ENCODE peak calls at places on chromosomes 4 and X, in eight cellular contexts. P is GM23338, B is HCT116, Q is GM23248, F is hepatocyte, K is OCI-LY7, E is MM.1S, S is SK-N-SH. X is an unnamed sample.

GRCh38 chrX:80573275-80573674 is 153.0 kb downstream of the TENT5D start:
- DNase-seq in P (no peak), K (no peak), B (no peak), Q (no peak), E (no peak), F (no peak), S (no peak), X (no peak)

GRCh38 chr4:185513489-185514181 is 21.7 kb downstream of the PDLIM3 start:
- DNase-seq in K (no peak), Q (no peak), E (no peak), B (no peak), P (no peak), F (peak), S (no peak), X (peak)

GRCh38 chr4:138982754-138983153 is 32.8 kb upstream of the NOCT start:
- DNase-seq in P (no peak), Q (no peak), F (no peak), S (no peak), E (no peak), K (no peak), B (no peak), X (no peak)

GRCh38 chr4:38612996-38613395 is 51.0 kb upstream of the KLF3 start:
- DNase-seq in E (no peak), K (no peak), F (peak), S (no peak), B (no peak), P (no peak), Q (no peak), X (peak)

GRCh38 chr4:126583509-126583908 is 1049.2 kb upstream of the INTU start:
- DNase-seq in E (peak), B (peak), F (peak), K (no peak), Q (peak), P (peak), S (no peak), X (peak)

GRCh38 chr4:89254847-89255246 is 52.8 kb downstream of the GPRIN3 start:
- DNase-seq in K (peak), P (peak), F (peak), Q (peak), S (peak), B (peak), E (peak), X (peak)

GRCh38 chr4:158809611-158810486 is 41.0 kb downstream of the FNIP2 start:
- DNase-seq in E (peak), F (peak), Q (peak), B (peak), P (no peak), S (no peak), K (peak), X (peak)

GRCh38 chr4:96525901-96526300 is 686.0 kb downstream of the PDHA2 start:
- DNase-seq in P (no peak), F (no peak), K (no peak), S (no peak), B (no peak), Q (no peak), E (no peak), X (peak)

GRCh38 chr4:91171217-91171616 is 1044.0 kb downstream of the CCSER1 start:
- DNase-seq in S (no peak), B (no peak), K (no peak), P (no peak), E (no peak), F (no peak), Q (no peak), X (peak)

GRCh38 chrX:108090474-108091265 is 672 bp downstream of the PSMD10 start:
- DNase-seq in S (no peak), E (no peak), F (no peak), P (no peak), Q (peak), B (no peak), K (no peak), X (peak)

GRCh38 chr4:2281575-2282343 is 19.9 kb upstream of the MXD4 start:
- DNase-seq in F (no peak), K (peak), S (no peak), B (no peak), Q (no peak), P (no peak), E (peak), X (no peak)

GRCh38 chr4:64230709-64231310 is 178.4 kb downstream of the TECRL start:
- DNase-seq in E (peak), K (peak), F (no peak), P (peak), Q (peak), S (peak), B (peak), X (peak)

GRCh38 chr4:141375855-141376254 is 155.2 kb downstream of the ZNF330 start:
- DNase-seq in F (peak), B (peak), S (peak), Q (peak), K (no peak), E (no peak), P (peak), X (peak)

GRCh38 chr4:67437974-67438713 is 107.2 kb downstream of the CENPC start:
- DNase-seq in F (peak), B (no peak), P (no peak), K (no peak), S (no peak), Q (peak), E (no peak), X (peak)

GRCh38 chr4:47577779-47578553 is 92.9 kb downstream of the ATP10D start:
- DNase-seq in Q (peak), S (no peak), K (no peak), B (no peak), F (no peak), P (no peak), E (no peak), X (no peak)

GRCh38 chr4:103936653-103937145 is 216.9 kb upstream of the TACR3 start:
- DNase-seq in K (no peak), S (no peak), F (no peak), B (no peak), P (no peak), Q (no peak), E (no peak), X (no peak)

GRCh38 chr4:167101035-167101434 is 133.3 kb downstream of the SPOCK3 start:
- DNase-seq in Q (no peak), K (no peak), S (no peak), E (no peak), F (no peak), P (no peak), B (no peak), X (no peak)

GRCh38 chr4:73823756-73824155 is 12.7 kb upstream of the CXCL6 start:
- DNase-seq in B (no peak), S (no peak), F (no peak), P (no peak), Q (no peak), K (no peak), E (no peak), X (no peak)

GRCh38 chr4:55993994-55994657 is 45.4 kb downstream of the CEP135 start:
- DNase-seq in P (no peak), F (no peak), Q (no peak), E (no peak), S (no peak), B (no peak), K (no peak), X (no peak)

GRCh38 chrX:116230136-116230886 is 59.8 kb downstream of the AGTR2 start:
- DNase-seq in K (no peak), P (no peak), S (no peak), B (no peak), Q (no peak), E (no peak), F (no peak), X (peak)

GRCh38 chr4:36532670-36533373 is 251.4 kb downstream of the DTHD1 start:
- DNase-seq in F (no peak), S (no peak), B (no peak), P (no peak), Q (no peak), E (peak), K (no peak), X (no peak)

GRCh38 chr4:127748957-127749356 is 18.8 kb downstream of the SLC25A31 start:
- DNase-seq in F (no peak), Q (no peak), P (no peak), B (no peak), S (no peak), K (no peak), E (peak), X (no peak)

GRCh38 chr4:90419124-90419711 is 292.0 kb downstream of the CCSER1 start:
- DNase-seq in S (peak), Q (peak), E (peak), P (peak), B (peak), K (peak), F (peak), X (peak)

GRCh38 chr4:94567811-94568210 is 116.1 kb downstream of the PDLIM5 start:
- DNase-seq in B (no peak), S (no peak), E (peak), F (no peak), Q (no peak), P (no peak), K (no peak), X (no peak)

GRCh38 chrX:135112096-135112729 is 8.1 kb downstream of the ETDB start:
- DNase-seq in B (peak), P (peak), K (peak), F (peak), E (peak), S (peak), Q (peak), X (peak)

GRCh38 chr4:66572949-66573348 is 902.7 kb upstream of the EPHA5 start:
- DNase-seq in K (no peak), E (no peak), B (no peak), S (no peak), P (no peak), Q (peak), F (no peak), X (peak)

DNA sequence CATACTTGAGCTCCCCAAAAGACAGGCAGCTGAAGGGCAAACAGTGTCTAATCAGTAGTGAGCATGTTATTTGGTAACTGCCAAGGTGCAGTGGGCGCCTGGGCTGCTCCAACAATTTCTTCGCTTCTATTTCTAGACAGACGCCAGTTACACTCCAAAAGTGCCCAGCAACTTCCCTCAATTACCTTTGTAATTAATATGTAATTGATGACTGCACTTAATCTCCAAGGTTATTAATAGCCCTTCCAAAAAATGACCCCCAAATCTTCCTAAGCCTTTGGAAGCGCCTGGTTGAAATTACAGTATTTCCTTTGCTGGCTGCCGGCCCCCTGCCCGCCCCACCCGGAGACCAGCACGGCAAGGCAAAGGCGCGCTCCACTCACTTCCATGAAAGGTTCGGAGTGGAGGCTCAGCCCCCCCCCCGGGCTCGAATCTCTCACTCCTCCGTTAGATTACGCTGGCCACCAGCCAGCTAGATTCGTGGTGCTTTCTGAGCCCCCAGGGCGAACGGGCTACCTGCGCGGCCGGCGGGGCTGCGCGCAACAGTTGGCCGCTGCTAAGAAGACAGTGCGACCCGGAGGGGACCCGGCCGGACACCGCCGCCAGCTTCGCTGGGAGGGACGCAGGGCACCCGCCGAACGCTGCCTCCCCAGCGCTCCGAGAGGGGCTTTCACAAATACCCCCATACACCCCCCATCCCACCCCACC is 1.9 kb downstream of the GPC4 start:
- DNase-seq in Q (no peak), E (no peak), B (no peak), F (no peak), P (peak), S (peak), K (no peak), X (no peak)
- H3K4me3 ChIP-seq in Q (peak), E (no peak), B (no peak), F (peak), P (peak), S (no peak), K (no peak), X (peak)

DNA sequence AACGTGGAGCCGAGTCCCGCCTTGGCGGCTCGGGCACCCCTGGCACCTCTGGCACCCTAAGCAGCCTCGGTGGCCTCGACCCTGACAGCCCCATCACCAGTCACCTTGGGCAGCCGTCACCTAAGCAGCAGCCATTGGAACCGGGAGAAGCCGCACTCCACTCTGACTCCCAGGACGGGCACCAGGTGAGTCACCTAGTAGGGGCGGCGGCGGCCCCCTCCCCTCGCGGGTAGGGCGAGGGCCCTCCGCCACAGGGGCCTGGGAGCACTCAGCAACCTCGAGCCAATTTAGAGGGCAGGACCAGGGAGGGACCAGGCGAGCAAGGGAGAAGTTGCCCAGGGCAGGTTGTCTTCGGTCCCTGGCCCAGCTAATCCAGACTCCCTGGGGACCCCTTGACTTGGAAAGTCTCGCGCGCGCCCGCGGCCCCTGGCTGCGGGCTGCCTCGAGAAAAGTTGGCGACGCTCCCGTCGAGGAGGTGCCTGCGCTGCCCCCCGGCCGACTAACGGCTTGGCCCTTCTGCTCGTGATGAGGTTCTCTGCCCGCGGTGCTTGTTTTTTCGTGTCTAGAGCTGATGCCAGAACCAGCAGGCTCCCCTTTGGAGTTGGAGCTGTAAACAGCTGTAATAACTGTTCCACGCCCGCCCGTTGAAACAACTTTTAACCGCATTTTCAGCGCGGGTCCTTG is 749 bp downstream of the EDA start:
- DNase-seq in S (peak), K (no peak), F (peak), Q (peak), E (peak), P (peak), B (no peak), X (no peak)
- TF ChIP-seq EZH2phosphoT487 in S (no peak), K (no peak), F (no peak), Q (no peak), E (no peak), P (no peak), B (no peak), X (no peak)

DNA sequence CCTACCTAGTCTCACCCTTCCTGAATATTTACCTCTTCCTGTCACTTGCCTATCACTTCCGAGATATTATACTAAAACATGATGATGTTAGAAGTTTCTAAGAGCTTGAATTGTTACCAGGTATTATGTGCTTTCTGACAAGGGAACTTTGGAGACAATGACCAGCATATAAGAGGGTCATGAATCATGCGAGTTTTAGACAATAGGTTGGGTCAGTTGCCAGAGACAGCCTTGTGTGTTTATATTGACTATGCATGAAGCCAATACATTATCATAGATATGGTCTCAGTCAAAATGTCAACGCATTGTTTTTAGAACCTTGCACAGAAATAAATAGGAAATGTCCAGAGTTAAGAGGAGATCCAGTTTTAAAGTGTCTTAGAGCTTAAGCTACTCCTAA is 116.8 kb downstream of the KLHL4 start:
- DNase-seq in F (no peak), E (no peak), P (no peak), K (no peak), Q (no peak), S (no peak), B (no peak), X (no peak)
- H3K4me3 ChIP-seq in F (no peak), E (no peak), P (no peak), K (no peak), Q (no peak), S (no peak), B (no peak), X (no peak)

GRCh38 chr4:184273166-184274147 is 55.8 kb upstream of the ENPP6 start:
- DNase-seq in P (no peak), S (no peak), Q (no peak), B (no peak), K (no peak), E (no peak), F (no peak), X (no peak)
- TF ChIP-seq EZH2phosphoT487 in P (no peak), S (no peak), Q (no peak), B (no peak), K (no peak), E (no peak), F (no peak), X (no peak)

X was measured in PC-3.